ENCODE peak calls at places on chromosomes 6 and 20, in nine cellular contexts. G is heart left ventricle; M is body of pancreas; H is choroid plexus epithelial cell; Y is AG09309; K is neuronal stem cell; P is cardiac fibroblast; O is neural progenitor cell; A is naive thymus-derived CD4-positive, alpha-beta T cell. N is an unnamed sample.

GRCh38 chr6:16319813-16320532 is 81.6 kb downstream of the GMPR start:
- DNase-seq in G (peak), M (peak), H (peak), Y (no peak), K (no peak), P (peak), O (no peak), A (peak), N (peak)

GRCh38 chr6:75116946-75117345 is 88.9 kb downstream of the COL12A1 start:
- DNase-seq in G (no peak), M (no peak), H (peak), Y (no peak), K (no peak), P (no peak), O (no peak), A (no peak), N (peak)

GRCh38 chr6:133297657-133298056 is 56.5 kb downstream of the EYA4 start:
- DNase-seq in G (no peak), M (no peak), H (no peak), Y (no peak), K (no peak), P (no peak), O (no peak), A (no peak), N (no peak)

GRCh38 chr20:59820204-59821041 is 113.0 kb downstream of the SYCP2 start:
- DNase-seq in G (no peak), M (no peak), H (no peak), Y (no peak), K (no peak), P (no peak), O (no peak), A (no peak), N (no peak)

GRCh38 chr6:46993846-46994245 is 48.3 kb downstream of the ADGRF1 start:
- DNase-seq in G (no peak), M (no peak), H (peak), Y (peak), K (no peak), P (peak), O (no peak), A (no peak), N (peak)

GRCh38 chr6:24584390-24584735 is 61.6 kb downstream of the KIAA0319 start:
- DNase-seq in G (no peak), M (no peak), H (no peak), Y (no peak), K (no peak), P (no peak), O (no peak), A (no peak), N (no peak)

GRCh38 chr6:102075539-102075938 is 682.0 kb downstream of the GRIK2 start:
- DNase-seq in G (no peak), M (no peak), H (peak), Y (no peak), K (no peak), P (no peak), O (no peak), A (no peak), N (no peak)

GRCh38 chr6:106527979-106528378 is 101.3 kb downstream of the RTN4IP1 start:
- DNase-seq in G (no peak), M (no peak), H (peak), Y (peak), K (no peak), P (peak), O (no peak), A (no peak), N (peak)

GRCh38 chr6:112044856-112045255 is 9.0 kb upstream of the CCN6 start:
- DNase-seq in G (no peak), M (no peak), H (peak), Y (peak), K (no peak), P (peak), O (no peak), A (no peak), N (peak)

GRCh38 chr6:87742106-87742505 is 40.1 kb upstream of the AKIRIN2 start:
- DNase-seq in G (no peak), M (no peak), H (no peak), Y (no peak), K (no peak), P (no peak), O (no peak), A (peak), N (no peak)

GRCh38 chr20:840858-841567 is 7.5 kb downstream of the FAM110A start:
- DNase-seq in G (no peak), M (peak), H (peak), Y (no peak), K (no peak), P (no peak), O (peak), A (no peak), N (no peak)

GRCh38 chr20:41139227-41140093 is 2.1 kb downstream of the PLCG1 start:
- DNase-seq in G (no peak), M (no peak), H (no peak), Y (no peak), K (no peak), P (no peak), O (no peak), A (peak), N (no peak)

GRCh38 chr6:23547851-23548250 is 578.2 kb upstream of the NRSN1 start:
- DNase-seq in G (no peak), M (no peak), H (peak), Y (no peak), K (no peak), P (no peak), O (peak), A (no peak), N (no peak)

GRCh38 chr6:165615629-165616028 is 47.4 kb downstream of the PDE10A start:
- DNase-seq in G (peak), M (no peak), H (peak), Y (no peak), K (no peak), P (peak), O (no peak), A (no peak), N (peak)

GRCh38 chr6:24251339-24251738 is 106.5 kb downstream of the DCDC2 start:
- DNase-seq in G (no peak), M (no peak), H (no peak), Y (no peak), K (no peak), P (no peak), O (no peak), A (no peak), N (no peak)

GRCh38 chr6:26175428-26176181 is 88.4 kb downstream of the HFE start:
- DNase-seq in G (no peak), M (no peak), H (peak), Y (no peak), K (peak), P (peak), O (peak), A (no peak), N (peak)

GRCh38 chr6:1286972-1287600 is 24.8 kb upstream of the FOXQ1 start:
- DNase-seq in G (no peak), M (no peak), H (peak), Y (peak), K (no peak), P (peak), O (no peak), A (no peak), N (peak)

GRCh38 chr6:142914371-142914770 is 30.6 kb downstream of the HIVEP2 start:
- DNase-seq in G (no peak), M (no peak), H (no peak), Y (no peak), K (no peak), P (no peak), O (no peak), A (no peak), N (no peak)

GRCh38 chr6:142915129-142915697 is 29.8 kb downstream of the HIVEP2 start:
- DNase-seq in G (no peak), M (no peak), H (no peak), Y (no peak), K (no peak), P (no peak), O (no peak), A (no peak), N (no peak)

GRCh38 chr6:142913511-142914047 is 31.4 kb downstream of the HIVEP2 start:
- DNase-seq in G (no peak), M (no peak), H (no peak), Y (no peak), K (no peak), P (no peak), O (no peak), A (peak), N (no peak)

GRCh38 chr6:142918339-142919042 is 26.5 kb downstream of the HIVEP2 start:
- DNase-seq in G (no peak), M (no peak), H (peak), Y (no peak), K (no peak), P (no peak), O (no peak), A (no peak), N (no peak)

DNA sequence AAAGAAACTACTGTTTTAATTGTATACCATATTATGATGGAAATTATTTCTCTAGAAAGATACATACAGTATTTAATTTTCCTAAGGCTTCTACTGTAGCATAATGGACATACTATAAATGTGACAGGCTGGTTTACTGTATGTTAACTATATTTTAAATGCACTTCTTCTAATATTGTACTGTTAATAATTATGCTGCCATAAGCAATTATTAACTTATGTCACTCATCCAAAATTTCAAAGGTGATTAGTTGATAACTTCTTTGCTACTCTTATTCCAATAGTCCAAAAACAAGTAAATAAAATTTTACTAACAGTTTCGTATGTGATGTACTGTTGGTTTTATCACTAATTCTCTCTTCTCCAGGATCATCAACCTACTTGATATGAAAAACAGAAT is 28.1 kb downstream of the HIVEP2 start:
- DNase-seq in G (no peak), M (no peak), H (no peak), Y (no peak), K (no peak), P (no peak), O (no peak), A (no peak), N (no peak)
- H3K4me3 ChIP-seq in G (no peak), M (no peak), H (no peak), Y (no peak), K (no peak), P (no peak), O (no peak), A (no peak), N (no peak)

GRCh38 chr6:160788806-160789205 is 86.8 kb downstream of the PLG start:
- DNase-seq in G (no peak), M (no peak), H (no peak), Y (no peak), K (no peak), P (no peak), O (no peak), A (no peak), N (no peak)

GRCh38 chr6:160791459-160791858 is 89.4 kb downstream of the PLG start:
- DNase-seq in G (no peak), M (no peak), H (no peak), Y (no peak), K (no peak), P (no peak), O (no peak), A (no peak), N (no peak)

GRCh38 chr6:160789263-160790027 is 87.4 kb downstream of the PLG start:
- DNase-seq in G (no peak), M (no peak), H (no peak), Y (no peak), K (no peak), P (no peak), O (no peak), A (no peak), N (no peak)

GRCh38 chr6:160791981-160792418 is 90.0 kb downstream of the PLG start:
- DNase-seq in G (no peak), M (no peak), H (no peak), Y (no peak), K (no peak), P (no peak), O (no peak), A (no peak), N (no peak)

GRCh38 chr6:160790028-160790792 is 88.2 kb downstream of the PLG start:
- DNase-seq in G (no peak), M (no peak), H (no peak), Y (no peak), K (no peak), P (peak), O (peak), A (no peak), N (no peak)
- H3K4me3 ChIP-seq in G (no peak), M (no peak), H (no peak), Y (no peak), K (no peak), P (no peak), O (peak), A (no peak), N (no peak)

GRCh38 chr20:45229264-45230056 is 8.3 kb downstream of the SEMG2 start:
- DNase-seq in G (no peak), M (peak), H (peak), Y (no peak), K (no peak), P (peak), O (peak), A (peak), N (no peak)
- H3K4me3 ChIP-seq in G (no peak), M (no peak), H (no peak), Y (no peak), K (no peak), P (no peak), O (no peak), A (no peak), N (no peak)

GRCh38 chr6:20583447-20583806 is 49.2 kb downstream of the CDKAL1 start:
- DNase-seq in G (no peak), M (no peak), H (no peak), Y (no peak), K (no peak), P (no peak), O (no peak), A (no peak), N (no peak)
- H3K4me3 ChIP-seq in G (no peak), M (no peak), H (no peak), Y (no peak), K (no peak), P (no peak), O (no peak), A (no peak), N (no peak)

DNA sequence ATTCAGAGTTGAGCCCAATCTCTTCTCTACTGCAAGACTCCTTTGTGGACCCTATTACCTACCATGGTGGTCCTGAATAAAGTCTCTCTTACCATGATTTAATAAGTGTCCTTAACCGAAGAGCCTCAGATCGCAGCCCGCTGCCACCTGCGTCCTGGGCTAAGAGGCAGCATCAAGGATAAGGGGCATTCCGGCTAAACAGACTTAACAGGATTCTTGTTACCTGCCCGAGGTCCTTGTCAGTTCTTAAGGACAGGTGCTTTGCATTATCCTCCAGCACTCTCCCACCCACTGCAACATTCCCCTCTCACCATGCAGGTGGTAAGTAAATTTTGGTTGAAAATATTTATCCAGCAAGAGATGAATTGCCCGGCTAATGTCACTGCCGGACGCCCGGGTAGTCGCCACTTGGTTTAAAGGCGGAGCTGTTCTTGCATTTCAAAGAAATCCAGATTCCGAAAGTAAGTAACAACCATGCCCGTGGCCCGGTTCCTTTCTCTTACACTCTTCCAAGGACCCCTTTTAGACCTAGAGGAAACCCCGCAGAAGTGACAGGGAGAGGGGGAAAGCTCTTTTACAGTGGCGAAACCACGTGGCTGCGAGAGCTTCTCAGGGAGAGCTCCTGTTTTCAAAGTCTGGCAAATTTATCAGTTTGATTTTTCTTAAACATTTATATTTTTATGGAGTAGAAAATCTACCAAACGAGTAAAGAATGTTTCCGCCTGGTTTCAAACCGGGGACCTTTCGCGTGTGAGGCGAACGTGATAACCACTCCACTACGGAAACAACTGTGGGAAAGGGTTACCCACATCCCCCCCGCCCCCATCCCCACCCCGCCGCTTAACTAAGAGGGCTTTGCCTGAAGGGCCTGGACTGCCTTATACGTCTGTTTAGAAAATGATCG is 41.9 kb upstream of the PRSS16 start:
- DNase-seq in G (no peak), M (no peak), H (peak), Y (no peak), K (no peak), P (peak), O (peak), A (no peak), N (peak)
- H3K4me3 ChIP-seq in G (no peak), M (no peak), H (peak), Y (no peak), K (peak), P (peak), O (peak), A (no peak), N (peak)

GRCh38 chr6:3865463-3865862 is 16.3 kb downstream of the FAM50B start:
- DNase-seq in G (no peak), M (no peak), H (no peak), Y (no peak), K (no peak), P (no peak), O (no peak), A (no peak), N (no peak)

GRCh38 chr6:3868544-3868943 is 19.4 kb downstream of the FAM50B start:
- DNase-seq in G (no peak), M (no peak), H (no peak), Y (peak), K (no peak), P (peak), O (no peak), A (no peak), N (no peak)

GRCh38 chr6:3869632-3870527 is 20.7 kb downstream of the FAM50B start:
- DNase-seq in G (no peak), M (peak), H (no peak), Y (no peak), K (no peak), P (no peak), O (no peak), A (no peak), N (no peak)

GRCh38 chr6:3869284-3869631 is 20.1 kb downstream of the FAM50B start:
- DNase-seq in G (no peak), M (peak), H (no peak), Y (no peak), K (no peak), P (no peak), O (no peak), A (no peak), N (no peak)

GRCh38 chr6:3867616-3868502 is 18.7 kb downstream of the FAM50B start:
- DNase-seq in G (no peak), M (no peak), H (no peak), Y (no peak), K (no peak), P (peak), O (no peak), A (no peak), N (no peak)
- H3K4me3 ChIP-seq in G (no peak), M (no peak), H (no peak), Y (no peak), K (no peak), P (no peak), O (no peak), A (no peak), N (no peak)

N was measured in brain microvascular endothelial cell.